ENCODE peak calls at places on chromosomes 5 and 9, in nine cellular contexts. One of them, this sample, is unnamed. For H3K4me1, the result is how much of the 10 kb centered on the place peaks cover.

GRCh38 chr9:126151031-126151670 is 175.5 kb upstream of the MVB12B start:
- DNase-seq in breast epithelium: no peak
- DNase-seq in CD8-positive, alpha-beta T cell: peak
- DNase-seq in HCT116: no peak
- DNase-seq in right atrium auricular region: peak
- DNase-seq in IMR-90: no peak
- DNase-seq in ovary: no peak
- DNase-seq in Panc1: no peak
- DNase-seq in psoas muscle: no peak
- DNase-seq in this sample: peak

GRCh38 chr5:153974813-153975163 is 63.9 kb downstream of the FAM114A2 start:
- DNase-seq in breast epithelium: no peak
- DNase-seq in CD8-positive, alpha-beta T cell: no peak
- DNase-seq in HCT116: no peak
- DNase-seq in right atrium auricular region: no peak
- DNase-seq in IMR-90: no peak
- DNase-seq in ovary: no peak
- DNase-seq in Panc1: no peak
- DNase-seq in psoas muscle: no peak
- DNase-seq in this sample: no peak

GRCh38 chr5:148730272-148730954 is 76.1 kb upstream of the HTR4 start:
- DNase-seq in breast epithelium: no peak
- DNase-seq in CD8-positive, alpha-beta T cell: no peak
- DNase-seq in HCT116: no peak
- DNase-seq in right atrium auricular region: no peak
- DNase-seq in IMR-90: peak
- DNase-seq in ovary: no peak
- DNase-seq in Panc1: no peak
- DNase-seq in psoas muscle: no peak
- DNase-seq in this sample: no peak

GRCh38 chr5:150139334-150139733 is 16.3 kb downstream of the PDGFRB start:
- DNase-seq in breast epithelium: no peak
- DNase-seq in CD8-positive, alpha-beta T cell: no peak
- DNase-seq in HCT116: no peak
- DNase-seq in right atrium auricular region: no peak
- DNase-seq in IMR-90: peak
- DNase-seq in ovary: no peak
- DNase-seq in Panc1: no peak
- DNase-seq in psoas muscle: no peak
- DNase-seq in this sample: no peak

GRCh38 chr5:69281114-69281513 is 46.4 kb downstream of the CDK7 start:
- DNase-seq in breast epithelium: no peak
- DNase-seq in CD8-positive, alpha-beta T cell: no peak
- DNase-seq in HCT116: no peak
- DNase-seq in right atrium auricular region: no peak
- DNase-seq in IMR-90: no peak
- DNase-seq in ovary: no peak
- DNase-seq in Panc1: no peak
- DNase-seq in psoas muscle: no peak
- DNase-seq in this sample: no peak

GRCh38 chr9:117473293-117473692 is 58.4 kb upstream of the ASTN2 start:
- DNase-seq in breast epithelium: no peak
- DNase-seq in CD8-positive, alpha-beta T cell: no peak
- DNase-seq in HCT116: no peak
- DNase-seq in right atrium auricular region: no peak
- DNase-seq in IMR-90: no peak
- DNase-seq in ovary: no peak
- DNase-seq in Panc1: no peak
- DNase-seq in psoas muscle: no peak
- DNase-seq in this sample: no peak

GRCh38 chr9:127754099-127754760 is 19.1 kb upstream of the TOR2A start:
- DNase-seq in breast epithelium: no peak
- DNase-seq in CD8-positive, alpha-beta T cell: no peak
- DNase-seq in HCT116: no peak
- DNase-seq in right atrium auricular region: no peak
- DNase-seq in IMR-90: no peak
- DNase-seq in ovary: no peak
- DNase-seq in Panc1: no peak
- DNase-seq in psoas muscle: no peak
- DNase-seq in this sample: no peak

GRCh38 chr9:137140151-137141012 is 1.4 kb downstream of the GRIN1 start:
- DNase-seq in breast epithelium: no peak
- DNase-seq in CD8-positive, alpha-beta T cell: no peak
- DNase-seq in HCT116: no peak
- DNase-seq in right atrium auricular region: no peak
- DNase-seq in IMR-90: no peak
- DNase-seq in ovary: no peak
- DNase-seq in Panc1: no peak
- DNase-seq in psoas muscle: no peak
- DNase-seq in this sample: no peak

GRCh38 chr5:57841671-57842375 is 359.2 kb upstream of the ACTBL2 start:
- DNase-seq in breast epithelium: peak
- DNase-seq in CD8-positive, alpha-beta T cell: no peak
- DNase-seq in HCT116: peak
- DNase-seq in right atrium auricular region: no peak
- DNase-seq in IMR-90: peak
- DNase-seq in ovary: no peak
- DNase-seq in Panc1: no peak
- DNase-seq in psoas muscle: no peak
- DNase-seq in this sample: no peak

GRCh38 chr9:127720031-127720864 is 4.4 kb downstream of the TTC16 start:
- DNase-seq in breast epithelium: no peak
- DNase-seq in CD8-positive, alpha-beta T cell: peak
- DNase-seq in HCT116: no peak
- DNase-seq in right atrium auricular region: no peak
- DNase-seq in IMR-90: no peak
- DNase-seq in ovary: no peak
- DNase-seq in Panc1: no peak
- DNase-seq in psoas muscle: no peak
- DNase-seq in this sample: no peak

GRCh38 chr9:79189511-79189924 is 382.2 kb upstream of the TLE4 start:
- DNase-seq in breast epithelium: no peak
- DNase-seq in CD8-positive, alpha-beta T cell: no peak
- DNase-seq in HCT116: no peak
- DNase-seq in right atrium auricular region: no peak
- DNase-seq in IMR-90: peak
- DNase-seq in ovary: no peak
- DNase-seq in Panc1: no peak
- DNase-seq in psoas muscle: no peak
- DNase-seq in this sample: no peak

GRCh38 chr9:136621019-136621733 is 41.5 kb upstream of the EGFL7 start:
- DNase-seq in breast epithelium: no peak
- DNase-seq in CD8-positive, alpha-beta T cell: no peak
- DNase-seq in HCT116: no peak
- DNase-seq in right atrium auricular region: no peak
- DNase-seq in IMR-90: no peak
- DNase-seq in ovary: no peak
- DNase-seq in Panc1: no peak
- DNase-seq in psoas muscle: no peak
- DNase-seq in this sample: no peak

GRCh38 chr9:95778957-95779356 is 96.5 kb upstream of the ERCC6L2 start:
- DNase-seq in breast epithelium: no peak
- DNase-seq in CD8-positive, alpha-beta T cell: no peak
- DNase-seq in HCT116: no peak
- DNase-seq in right atrium auricular region: peak
- DNase-seq in IMR-90: peak
- DNase-seq in ovary: peak
- DNase-seq in Panc1: no peak
- DNase-seq in psoas muscle: peak
- DNase-seq in this sample: peak

DNA sequence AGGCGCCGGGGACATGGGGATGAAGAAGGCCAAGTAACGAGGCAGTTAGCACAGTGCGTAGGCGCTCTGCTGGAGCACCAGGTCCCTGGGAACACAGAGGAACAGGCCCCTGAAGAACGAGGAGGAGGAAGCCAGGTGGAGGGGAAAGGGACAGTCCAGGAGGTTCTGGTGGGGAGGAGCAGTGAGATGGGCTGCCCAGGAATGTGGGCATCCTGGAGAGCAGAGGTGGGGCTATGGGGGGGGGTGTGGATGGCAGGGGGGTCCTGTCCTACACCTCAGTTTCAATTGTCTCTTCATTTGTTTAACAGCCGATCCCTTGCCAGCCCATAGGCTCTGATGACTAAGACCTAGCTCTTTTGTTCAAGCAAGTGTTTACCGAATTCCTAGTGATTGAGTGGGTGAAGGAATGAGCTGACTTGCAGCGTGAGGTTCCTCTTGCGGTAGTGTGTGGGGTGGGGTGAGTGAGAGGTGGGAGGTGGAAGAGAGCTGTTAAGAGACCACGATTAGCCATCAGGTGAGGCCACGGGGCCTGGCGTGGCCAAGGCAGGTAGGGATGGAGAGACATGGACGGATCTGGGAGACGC is 8.4 kb upstream of the PHYHD1 start:
- DNase-seq in breast epithelium: peak
- DNase-seq in CD8-positive, alpha-beta T cell: no peak
- DNase-seq in HCT116: peak
- DNase-seq in right atrium auricular region: no peak
- DNase-seq in IMR-90: peak
- DNase-seq in ovary: no peak
- DNase-seq in Panc1: no peak
- DNase-seq in psoas muscle: no peak
- DNase-seq in this sample: no peak
- H3K4me1 ChIP-seq in breast epithelium: under half
- H3K4me1 ChIP-seq in CD8-positive, alpha-beta T cell: half or more
- H3K4me1 ChIP-seq in HCT116: under half
- H3K4me1 ChIP-seq in right atrium auricular region: under half
- H3K4me1 ChIP-seq in IMR-90: under half
- H3K4me1 ChIP-seq in ovary: under half
- H3K4me1 ChIP-seq in Panc1: under half
- H3K4me1 ChIP-seq in psoas muscle: half or more
- H3K4me1 ChIP-seq in this sample: under half

GRCh38 chr9:97307091-97307490 is 368 bp upstream of the CCDC180 start:
- DNase-seq in breast epithelium: peak
- DNase-seq in CD8-positive, alpha-beta T cell: no peak
- DNase-seq in HCT116: no peak
- DNase-seq in right atrium auricular region: peak
- DNase-seq in IMR-90: peak
- DNase-seq in ovary: peak
- DNase-seq in Panc1: no peak
- DNase-seq in psoas muscle: peak
- DNase-seq in this sample: peak
- TF ChIP-seq CTCF in breast epithelium: no peak
- TF ChIP-seq CTCF in CD8-positive, alpha-beta T cell: no peak
- TF ChIP-seq CTCF in HCT116: no peak
- TF ChIP-seq CTCF in right atrium auricular region: peak
- TF ChIP-seq CTCF in IMR-90: no peak
- TF ChIP-seq CTCF in ovary: no peak
- TF ChIP-seq CTCF in Panc1: no peak
- TF ChIP-seq CTCF in psoas muscle: no peak
- TF ChIP-seq CTCF in this sample: no peak

GRCh38 chr9:88076286-88077070 is 61.8 kb downstream of the SPATA31C2 start:
- DNase-seq in breast epithelium: peak
- DNase-seq in CD8-positive, alpha-beta T cell: no peak
- DNase-seq in HCT116: peak
- DNase-seq in right atrium auricular region: peak
- DNase-seq in IMR-90: peak
- DNase-seq in ovary: peak
- DNase-seq in Panc1: no peak
- DNase-seq in psoas muscle: peak
- DNase-seq in this sample: peak
- H3K4me3 ChIP-seq in breast epithelium: peak
- H3K4me3 ChIP-seq in CD8-positive, alpha-beta T cell: peak
- H3K4me3 ChIP-seq in HCT116: peak
- H3K4me3 ChIP-seq in right atrium auricular region: peak
- H3K4me3 ChIP-seq in IMR-90: peak
- H3K4me3 ChIP-seq in ovary: peak
- H3K4me3 ChIP-seq in Panc1: peak
- H3K4me3 ChIP-seq in psoas muscle: peak
- H3K4me3 ChIP-seq in this sample: peak

DNA sequence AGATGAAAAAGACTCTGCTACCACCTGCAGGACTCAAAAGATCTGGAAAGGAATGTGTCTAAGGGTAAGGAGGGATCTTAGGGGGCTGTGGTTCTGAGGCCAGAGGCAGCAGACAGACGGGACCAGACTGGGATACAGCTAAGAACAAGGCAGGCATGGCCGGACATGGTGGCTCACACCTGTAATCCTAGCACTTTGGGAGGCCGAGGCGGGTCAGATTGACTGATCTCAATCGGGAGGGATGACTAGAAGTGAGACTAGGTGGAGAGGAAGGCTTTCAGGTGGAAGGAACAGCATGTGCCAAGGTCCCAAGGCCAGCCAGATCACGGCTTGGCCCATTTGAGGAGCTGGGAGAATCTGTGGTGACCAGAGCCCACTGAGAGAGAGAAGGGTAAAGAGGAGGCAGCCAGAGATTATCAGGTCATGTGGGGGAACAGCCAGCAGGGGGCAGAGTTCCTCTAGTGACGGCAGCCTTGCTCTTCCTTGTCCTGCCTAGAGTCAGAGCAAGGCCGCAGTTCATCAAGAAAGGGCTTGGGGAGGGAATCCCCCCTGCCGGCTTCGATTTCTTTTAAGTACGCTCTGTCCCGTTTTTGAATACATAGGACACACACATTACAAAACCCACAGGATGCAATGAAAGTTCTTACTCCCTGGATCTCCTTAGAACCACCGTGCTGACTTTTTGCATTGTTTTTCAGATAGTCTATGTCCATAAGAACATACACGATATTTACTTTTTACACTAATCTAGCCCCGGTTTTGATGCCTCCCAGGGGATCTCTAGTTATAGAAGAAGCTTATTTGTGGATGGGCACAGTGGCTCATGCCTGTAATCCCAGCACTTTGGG is 2.6 kb upstream of the OLFML2A start:
- DNase-seq in breast epithelium: peak
- DNase-seq in CD8-positive, alpha-beta T cell: peak
- DNase-seq in HCT116: peak
- DNase-seq in right atrium auricular region: peak
- DNase-seq in IMR-90: peak
- DNase-seq in ovary: peak
- DNase-seq in Panc1: peak
- DNase-seq in psoas muscle: peak
- DNase-seq in this sample: peak
- H3K4me1 ChIP-seq in breast epithelium: under half
- H3K4me1 ChIP-seq in CD8-positive, alpha-beta T cell: under half
- H3K4me1 ChIP-seq in HCT116: under half
- H3K4me1 ChIP-seq in right atrium auricular region: under half
- H3K4me1 ChIP-seq in IMR-90: under half
- H3K4me1 ChIP-seq in ovary: under half
- H3K4me1 ChIP-seq in Panc1: under half
- H3K4me1 ChIP-seq in psoas muscle: under half
- H3K4me1 ChIP-seq in this sample: under half

DNA sequence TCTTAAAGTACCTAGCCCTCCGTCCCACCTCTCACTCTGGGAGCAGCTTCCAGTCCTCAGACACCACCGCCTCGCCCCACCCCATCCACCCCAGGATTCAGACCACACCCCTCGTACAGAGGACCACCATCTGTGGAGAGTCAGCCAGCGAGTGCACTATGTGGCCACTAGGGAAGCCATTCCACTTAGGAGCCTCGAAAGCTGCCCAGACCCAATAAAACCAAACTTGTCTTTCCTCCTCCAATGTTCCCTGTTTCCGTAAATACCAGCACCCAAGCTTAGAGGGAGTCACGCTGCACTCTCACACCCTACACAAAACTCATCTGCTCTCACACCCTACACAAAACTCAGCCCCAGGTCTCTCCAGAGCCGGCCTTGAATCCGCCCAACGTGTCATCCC is 1.9 kb downstream of the GCNT4 start:
- DNase-seq in breast epithelium: no peak
- DNase-seq in CD8-positive, alpha-beta T cell: no peak
- DNase-seq in HCT116: no peak
- DNase-seq in right atrium auricular region: no peak
- DNase-seq in IMR-90: no peak
- DNase-seq in ovary: no peak
- DNase-seq in Panc1: no peak
- DNase-seq in psoas muscle: no peak
- DNase-seq in this sample: peak
- TF ChIP-seq CTCF in breast epithelium: no peak
- TF ChIP-seq CTCF in CD8-positive, alpha-beta T cell: no peak
- TF ChIP-seq CTCF in HCT116: peak
- TF ChIP-seq CTCF in right atrium auricular region: no peak
- TF ChIP-seq CTCF in IMR-90: peak
- TF ChIP-seq CTCF in ovary: no peak
- TF ChIP-seq CTCF in Panc1: peak
- TF ChIP-seq CTCF in psoas muscle: no peak
- TF ChIP-seq CTCF in this sample: no peak